ENCODE peak calls at places on chromosomes 12 and 14, in five cellular contexts. N, Q, S, H and J are unnamed samples.

GRCh38 chr12:109804820-109805761 is 28.1 kb downstream of the TRPV4 start:
- DNase-seq in N (peak; percentile 47), Q (peak; percentile 61), S (peak; percentile 45), H (peak; percentile 83), J (peak; percentile 46)

GRCh38 chr14:102510616-102511520 is 1.3 kb upstream of the ANKRD9 start:
- DNase-seq in N (no peak), Q (no peak), S (no peak), H (no peak), J (peak; percentile 54)

GRCh38 chr12:50201987-50202521 is 34.9 kb upstream of the CERS5 start:
- DNase-seq in N (peak; percentile 87), Q (no peak), S (no peak), H (no peak), J (peak; percentile 67)

GRCh38 chr14:26966942-26967341 is 369.1 kb upstream of the NOVA1 start:
- DNase-seq in N (no peak), Q (no peak), S (peak; percentile 38), H (no peak), J (peak; percentile 5)

GRCh38 chr14:99274346-99275221 is 2.6 kb upstream of the BCL11B start:
- DNase-seq in N (peak; percentile 68), Q (peak; percentile 45), S (no peak), H (no peak), J (peak; percentile 82)

GRCh38 chr14:23669441-23669840 is 33.3 kb downstream of the DHRS2 start:
- DNase-seq in N (no peak), Q (no peak), S (no peak), H (no peak), J (no peak)

GRCh38 chr14:67240168-67240932 is 885 bp upstream of the PALS1 start:
- DNase-seq in N (peak; percentile 72), Q (peak; percentile 27), S (peak; percentile 38), H (peak; percentile 65), J (peak; percentile 58)

GRCh38 chr12:50620050-50620974 is 115.5 kb downstream of the DIP2B start:
- DNase-seq in N (peak; percentile 94), Q (no peak), S (no peak), H (no peak), J (no peak)

GRCh38 chr14:105399441-105399775 is 1.1 kb downstream of the TEX22 start:
- DNase-seq in N (no peak), Q (no peak), S (no peak), H (no peak), J (no peak)

GRCh38 chr12:85076688-85077430 is 40.7 kb downstream of the LRRIQ1 start:
- DNase-seq in N (peak; percentile 88), Q (no peak), S (peak; percentile 17), H (peak; percentile 77), J (peak; percentile 16)

GRCh38 chr12:83245156-83245555 is 558.5 kb downstream of the TMTC2 start:
- DNase-seq in N (no peak), Q (no peak), S (no peak), H (no peak), J (no peak)

GRCh38 chr14:33357225-33358010 is 418.7 kb downstream of the NPAS3 start:
- DNase-seq in N (no peak), Q (no peak), S (no peak), H (no peak), J (no peak)

GRCh38 chr12:38282886-38283285 is 33.7 kb upstream of the ALG10B start:
- DNase-seq in N (peak; percentile 3), Q (no peak), S (no peak), H (no peak), J (no peak)

GRCh38 chr12:111792155-111792876 is 25.6 kb downstream of the ALDH2 start:
- DNase-seq in N (peak; percentile 62), Q (no peak), S (peak; percentile 67), H (no peak), J (no peak)

GRCh38 chr12:51533799-51534198 is 57.2 kb upstream of the SCN8A start:
- DNase-seq in N (peak; percentile 43), Q (no peak), S (no peak), H (no peak), J (no peak)

GRCh38 chr14:100662850-100663527 is 63.7 kb upstream of the DLK1 start:
- DNase-seq in N (peak; percentile 73), Q (peak; percentile 40), S (peak; percentile 68), H (peak; percentile 86), J (peak; percentile 49)

GRCh38 chr12:117606945-117607344 is 245.5 kb upstream of the NOS1 start:
- DNase-seq in N (no peak), Q (no peak), S (no peak), H (no peak), J (no peak)

GRCh38 chr14:96863327-96863985 is 66.3 kb downstream of the VRK1 start:
- DNase-seq in N (no peak), Q (no peak), S (no peak), H (no peak), J (no peak)

GRCh38 chr12:84463756-84464495 is 448.7 kb downstream of the SLC6A15 start:
- DNase-seq in N (peak; percentile 75), Q (no peak), S (no peak), H (no peak), J (no peak)

GRCh38 chr12:62655524-62656160 is 189.0 kb downstream of the MON2 start:
- DNase-seq in N (no peak), Q (no peak), S (no peak), H (no peak), J (no peak)

GRCh38 chr14:24422694-24423531 is 6.6 kb downstream of the CBLN3 start:
- DNase-seq in N (no peak), Q (no peak), S (no peak), H (no peak), J (no peak)

GRCh38 chr12:51706206-51706605 is 115.2 kb downstream of the SCN8A start:
- DNase-seq in N (no peak), Q (no peak), S (no peak), H (no peak), J (no peak)

GRCh38 chr12:45122776-45123380 is 72.0 kb upstream of the DBX2 start:
- DNase-seq in N (peak; percentile 30), Q (no peak), S (no peak), H (no peak), J (no peak)

GRCh38 chr12:112018571-112019237 is 5.5 kb downstream of the ERP29 start:
- DNase-seq in N (peak; percentile 85), Q (no peak), S (no peak), H (no peak), J (no peak)

GRCh38 chr12:95956557-95957145 is 13.5 kb downstream of the AMDHD1 start:
- DNase-seq in N (no peak), Q (no peak), S (no peak), H (no peak), J (no peak)

GRCh38 chr12:83313322-83313721 is 626.6 kb downstream of the TMTC2 start:
- DNase-seq in N (no peak), Q (no peak), S (no peak), H (no peak), J (no peak)

GRCh38 chr12:12874014-12874413 is 17.3 kb upstream of the GPRC5A start:
- DNase-seq in N (no peak), Q (no peak), S (no peak), H (peak; percentile 59), J (no peak)

GRCh38 chr14:67532606-67532997 is 488 bp upstream of the PLEKHH1 start:
- DNase-seq in N (no peak), Q (no peak), S (no peak), H (no peak), J (no peak)

GRCh38 chr14:89160437-89160836 is 256.6 kb downstream of the FOXN3 start:
- DNase-seq in N (no peak), Q (no peak), S (no peak), H (no peak), J (no peak)

GRCh38 chr12:76636141-76636692 is 76.6 kb upstream of the OSBPL8 start:
- DNase-seq in N (no peak), Q (no peak), S (no peak), H (no peak), J (no peak)

GRCh38 chr12:123059501-123059900 is 79.0 kb downstream of the ARL6IP4 start:
- DNase-seq in N (no peak), Q (no peak), S (no peak), H (no peak), J (no peak)

GRCh38 chr12:52903285-52903854 is 1.5 kb downstream of the KRT8 start:
- DNase-seq in N (peak; percentile 82), Q (peak; percentile 35), S (peak; percentile 67), H (no peak), J (peak; percentile 76)

GRCh38 chr12:67426067-67426466 is 156.9 kb downstream of the CAND1 start:
- DNase-seq in N (peak; percentile 58), Q (no peak), S (no peak), H (no peak), J (no peak)

GRCh38 chr12:92574046-92574783 is 128.6 kb upstream of the PLEKHG7 start:
- DNase-seq in N (peak; percentile 35), Q (no peak), S (no peak), H (peak; percentile 55), J (no peak)

GRCh38 chr14:102234331-102235264 is 70.4 kb downstream of the MOK start:
- DNase-seq in N (no peak), Q (no peak), S (no peak), H (no peak), J (no peak)

GRCh38 chr14:72801381-72801812 is 92.5 kb downstream of the DPF3 start:
- DNase-seq in N (peak; percentile 95), Q (no peak), S (no peak), H (no peak), J (no peak)

GRCh38 chr12:79706676-79707075 is 15.9 kb upstream of the PAWR start:
- DNase-seq in N (peak; percentile 36), Q (no peak), S (no peak), H (no peak), J (no peak)

DNA sequence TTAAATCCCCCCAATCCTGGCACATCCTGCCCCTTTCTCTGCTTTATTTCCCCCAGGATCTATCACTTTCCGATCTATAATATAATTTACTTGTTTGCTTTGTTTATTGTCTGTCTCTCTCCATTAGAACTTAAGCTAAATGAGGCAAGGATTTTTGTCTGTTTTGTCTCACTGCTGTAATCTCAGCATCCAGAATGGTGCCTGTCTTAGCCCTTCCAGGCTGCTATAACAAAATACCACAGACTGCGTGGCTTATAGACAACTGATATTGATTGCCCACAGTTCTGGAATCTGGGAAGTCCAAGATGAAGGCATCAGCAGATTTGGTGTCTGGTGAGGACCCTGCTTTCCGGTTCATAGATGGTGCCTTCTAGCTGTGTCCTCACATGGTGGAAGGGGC is 65.2 kb downstream of the VWF start:
- DNase-seq in N (no peak), Q (no peak), S (no peak), H (no peak), J (no peak)
- H3K4me1 ChIP-seq in N (peaks cover 14% of the 10 kb centered on the region), Q (no peaks in the 10 kb centered on the region), S (peaks cover 4% of the 10 kb centered on the region), H (no peaks in the 10 kb centered on the region), J (no peaks in the 10 kb centered on the region)

GRCh38 chr12:103851127-103851526 is 10.1 kb upstream of the NT5DC3 start:
- DNase-seq in N (peak; percentile 21), Q (no peak), S (no peak), H (no peak), J (no peak)
- H3K4me3 ChIP-seq in N (no peak overlapping the region), Q (no peak overlapping the region), S (no peak overlapping the region), H (no peak overlapping the region), J (no peak overlapping the region)

DNA sequence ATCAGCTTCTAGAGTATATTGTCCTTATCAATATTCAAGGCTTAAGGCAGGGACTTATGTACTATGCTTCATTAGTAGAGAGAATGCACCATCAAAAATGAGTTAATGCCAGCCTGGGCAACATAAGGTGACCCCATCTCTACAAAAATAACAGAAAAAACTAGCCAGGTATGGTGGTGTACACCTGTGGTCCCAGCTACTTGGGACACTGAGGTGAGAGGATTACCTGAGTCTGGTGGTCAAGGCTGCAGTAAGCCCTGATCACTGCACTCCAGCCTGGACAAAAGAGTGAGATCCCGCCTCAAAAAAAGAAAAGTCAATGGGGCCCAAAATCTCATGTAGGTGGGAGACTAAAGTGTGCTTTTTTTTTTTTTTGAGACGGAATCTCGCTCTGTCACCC is 8.8 kb downstream of the PPP4R3A start:
- DNase-seq in N (no peak), Q (no peak), S (no peak), H (peak; percentile 40), J (no peak)
- H3K4me1 ChIP-seq in N (no peaks in the 10 kb centered on the region), Q (peaks cover 73% of the 10 kb centered on the region), S (peaks cover 9% of the 10 kb centered on the region), H (peaks cover 38% of the 10 kb centered on the region), J (peaks cover under 1% of the 10 kb centered on the region)

GRCh38 chr14:55053018-55053417 is 1.6 kb downstream of the MAPK1IP1L start:
- DNase-seq in N (no peak), Q (no peak), S (no peak), H (no peak), J (no peak)
- H3K4me3 ChIP-seq in N (peak overlapping the region; percentile 90), Q (no peak overlapping the region), S (no peak overlapping the region), H (peak overlapping the region; percentile 92), J (peak overlapping the region; percentile 85)